ENCODE peak calls at places on chromosomes 4 and X, in six cellular contexts. One of them, this sample, is unnamed. For H3K27me3 and H3K36me3, the result is how much of the 10 kb centered on the place peaks cover.

GRCh38 chr4:10075953-10076391 is 40.6 kb downstream of the WDR1 start:
- DNase-seq in tibial nerve: no peak
- DNase-seq in neural progenitor cell: no peak
- DNase-seq in heart right ventricle: no peak
- DNase-seq in IMR-90: no peak
- DNase-seq in upper lobe of right lung: peak
- DNase-seq in this sample: no peak

GRCh38 chr4:129167640-129168260 is 71.8 kb downstream of the C4orf33 start:
- DNase-seq in tibial nerve: no peak
- DNase-seq in neural progenitor cell: peak
- DNase-seq in heart right ventricle: no peak
- DNase-seq in IMR-90: peak
- DNase-seq in upper lobe of right lung: no peak
- DNase-seq in this sample: no peak

GRCh38 chr4:27094224-27094623 is 233.6 kb downstream of the STIM2 start:
- DNase-seq in tibial nerve: no peak
- DNase-seq in neural progenitor cell: no peak
- DNase-seq in heart right ventricle: no peak
- DNase-seq in IMR-90: no peak
- DNase-seq in upper lobe of right lung: no peak
- DNase-seq in this sample: no peak

GRCh38 chr4:177016541-177017141 is 223.9 kb upstream of the VEGFC start:
- DNase-seq in tibial nerve: no peak
- DNase-seq in neural progenitor cell: no peak
- DNase-seq in heart right ventricle: no peak
- DNase-seq in IMR-90: peak
- DNase-seq in upper lobe of right lung: no peak
- DNase-seq in this sample: peak

GRCh38 chr4:82500106-82500738 is 61.6 kb downstream of the TMEM150C start:
- DNase-seq in tibial nerve: no peak
- DNase-seq in neural progenitor cell: no peak
- DNase-seq in heart right ventricle: no peak
- DNase-seq in IMR-90: peak
- DNase-seq in upper lobe of right lung: no peak
- DNase-seq in this sample: peak

GRCh38 chr4:173367946-173368345 is 2.8 kb upstream of the SAP30 start:
- DNase-seq in tibial nerve: no peak
- DNase-seq in neural progenitor cell: no peak
- DNase-seq in heart right ventricle: no peak
- DNase-seq in IMR-90: peak
- DNase-seq in upper lobe of right lung: no peak
- DNase-seq in this sample: peak

GRCh38 chr4:82737354-82737753 is 61.2 kb downstream of the SCD5 start:
- DNase-seq in tibial nerve: no peak
- DNase-seq in neural progenitor cell: no peak
- DNase-seq in heart right ventricle: no peak
- DNase-seq in IMR-90: no peak
- DNase-seq in upper lobe of right lung: no peak
- DNase-seq in this sample: no peak

GRCh38 chrX:42776195-42776594 is 1.8 kb downstream of the PPP1R2C start:
- DNase-seq in tibial nerve: no peak
- DNase-seq in neural progenitor cell: no peak
- DNase-seq in heart right ventricle: no peak
- DNase-seq in IMR-90: no peak
- DNase-seq in upper lobe of right lung: no peak
- DNase-seq in this sample: no peak

GRCh38 chrX:42094208-42094607 is 170.9 kb upstream of the CASK start:
- DNase-seq in tibial nerve: no peak
- DNase-seq in neural progenitor cell: no peak
- DNase-seq in heart right ventricle: no peak
- DNase-seq in IMR-90: peak
- DNase-seq in upper lobe of right lung: no peak
- DNase-seq in this sample: peak

GRCh38 chrX:14864626-14865025 is 8.2 kb downstream of the FANCB start:
- DNase-seq in tibial nerve: no peak
- DNase-seq in neural progenitor cell: no peak
- DNase-seq in heart right ventricle: no peak
- DNase-seq in IMR-90: peak
- DNase-seq in upper lobe of right lung: no peak
- DNase-seq in this sample: peak

GRCh38 chr4:152734699-152735050 is 44.9 kb downstream of the TIGD4 start:
- DNase-seq in tibial nerve: no peak
- DNase-seq in neural progenitor cell: no peak
- DNase-seq in heart right ventricle: no peak
- DNase-seq in IMR-90: no peak
- DNase-seq in upper lobe of right lung: no peak
- DNase-seq in this sample: no peak

GRCh38 chr4:140103676-140104075 is 50.3 kb downstream of the MAML3 start:
- DNase-seq in tibial nerve: no peak
- DNase-seq in neural progenitor cell: no peak
- DNase-seq in heart right ventricle: no peak
- DNase-seq in IMR-90: peak
- DNase-seq in upper lobe of right lung: no peak
- DNase-seq in this sample: peak

GRCh38 chr4:151940290-151940689 is 179.5 kb upstream of the GATB start:
- DNase-seq in tibial nerve: no peak
- DNase-seq in neural progenitor cell: no peak
- DNase-seq in heart right ventricle: no peak
- DNase-seq in IMR-90: no peak
- DNase-seq in upper lobe of right lung: no peak
- DNase-seq in this sample: no peak

GRCh38 chr4:149914521-149915115 is 99.0 kb upstream of the IQCM start:
- DNase-seq in tibial nerve: peak
- DNase-seq in neural progenitor cell: peak
- DNase-seq in heart right ventricle: peak
- DNase-seq in IMR-90: peak
- DNase-seq in upper lobe of right lung: no peak
- DNase-seq in this sample: peak

GRCh38 chrX:108359811-108360602 is 78.2 kb downstream of the COL4A6 start:
- DNase-seq in tibial nerve: no peak
- DNase-seq in neural progenitor cell: no peak
- DNase-seq in heart right ventricle: no peak
- DNase-seq in IMR-90: peak
- DNase-seq in upper lobe of right lung: no peak
- DNase-seq in this sample: no peak

GRCh38 chrX:113157496-113157895 is 316.9 kb upstream of the AMOT start:
- DNase-seq in tibial nerve: no peak
- DNase-seq in neural progenitor cell: no peak
- DNase-seq in heart right ventricle: no peak
- DNase-seq in IMR-90: no peak
- DNase-seq in upper lobe of right lung: no peak
- DNase-seq in this sample: no peak

GRCh38 chr4:16140520-16141249 is 56.9 kb upstream of the PROM1 start:
- DNase-seq in tibial nerve: peak
- DNase-seq in neural progenitor cell: no peak
- DNase-seq in heart right ventricle: no peak
- DNase-seq in IMR-90: peak
- DNase-seq in upper lobe of right lung: no peak
- DNase-seq in this sample: peak

GRCh38 chr4:183618681-183619080 is 40.3 kb downstream of the RWDD4 start:
- DNase-seq in tibial nerve: no peak
- DNase-seq in neural progenitor cell: peak
- DNase-seq in heart right ventricle: no peak
- DNase-seq in IMR-90: no peak
- DNase-seq in upper lobe of right lung: no peak
- DNase-seq in this sample: no peak

GRCh38 chr4:26860922-26861433 is 337 bp downstream of the STIM2 start:
- DNase-seq in tibial nerve: no peak
- DNase-seq in neural progenitor cell: peak
- DNase-seq in heart right ventricle: no peak
- DNase-seq in IMR-90: peak
- DNase-seq in upper lobe of right lung: peak
- DNase-seq in this sample: no peak

GRCh38 chr4:109052699-109053656 is 249.5 kb downstream of the COL25A1 start:
- DNase-seq in tibial nerve: no peak
- DNase-seq in neural progenitor cell: no peak
- DNase-seq in heart right ventricle: no peak
- DNase-seq in IMR-90: no peak
- DNase-seq in upper lobe of right lung: no peak
- DNase-seq in this sample: no peak

GRCh38 chr4:154618708-154619315 is 6.4 kb upstream of the FGG start:
- DNase-seq in tibial nerve: peak
- DNase-seq in neural progenitor cell: peak
- DNase-seq in heart right ventricle: no peak
- DNase-seq in IMR-90: peak
- DNase-seq in upper lobe of right lung: peak
- DNase-seq in this sample: peak

GRCh38 chr4:153248641-153249198 is 44.5 kb downstream of the TRIM2 start:
- DNase-seq in tibial nerve: no peak
- DNase-seq in neural progenitor cell: no peak
- DNase-seq in heart right ventricle: no peak
- DNase-seq in IMR-90: no peak
- DNase-seq in upper lobe of right lung: no peak
- DNase-seq in this sample: no peak

GRCh38 chrX:42524374-42524773 is 253.6 kb downstream of the PPP1R2C start:
- DNase-seq in tibial nerve: no peak
- DNase-seq in neural progenitor cell: no peak
- DNase-seq in heart right ventricle: no peak
- DNase-seq in IMR-90: peak
- DNase-seq in upper lobe of right lung: no peak
- DNase-seq in this sample: peak

GRCh38 chr4:187059031-187059430 is 335.4 kb upstream of the FAT1 start:
- DNase-seq in tibial nerve: no peak
- DNase-seq in neural progenitor cell: no peak
- DNase-seq in heart right ventricle: no peak
- DNase-seq in IMR-90: no peak
- DNase-seq in upper lobe of right lung: no peak
- DNase-seq in this sample: no peak

GRCh38 chr4:187059895-187060294 is 336.2 kb upstream of the FAT1 start:
- DNase-seq in tibial nerve: no peak
- DNase-seq in neural progenitor cell: no peak
- DNase-seq in heart right ventricle: no peak
- DNase-seq in IMR-90: no peak
- DNase-seq in upper lobe of right lung: no peak
- DNase-seq in this sample: no peak

GRCh38 chr4:187063251-187063650 is 339.6 kb upstream of the FAT1 start:
- DNase-seq in tibial nerve: no peak
- DNase-seq in neural progenitor cell: no peak
- DNase-seq in heart right ventricle: no peak
- DNase-seq in IMR-90: no peak
- DNase-seq in upper lobe of right lung: no peak
- DNase-seq in this sample: no peak

GRCh38 chr4:187064033-187064432 is 340.4 kb upstream of the FAT1 start:
- DNase-seq in tibial nerve: no peak
- DNase-seq in neural progenitor cell: no peak
- DNase-seq in heart right ventricle: no peak
- DNase-seq in IMR-90: no peak
- DNase-seq in upper lobe of right lung: no peak
- DNase-seq in this sample: no peak

GRCh38 chr4:187060551-187060950 is 336.9 kb upstream of the FAT1 start:
- DNase-seq in tibial nerve: no peak
- DNase-seq in neural progenitor cell: no peak
- DNase-seq in heart right ventricle: no peak
- DNase-seq in IMR-90: no peak
- DNase-seq in upper lobe of right lung: no peak
- DNase-seq in this sample: no peak
- H3K27me3 ChIP-seq in tibial nerve: under half
- H3K27me3 ChIP-seq in neural progenitor cell: under half
- H3K27me3 ChIP-seq in heart right ventricle: under half
- H3K27me3 ChIP-seq in IMR-90: under half
- H3K27me3 ChIP-seq in upper lobe of right lung: under half
- H3K27me3 ChIP-seq in this sample: under half

GRCh38 chrX:75038925-75039324 is 113.7 kb upstream of the NEXMIF start:
- DNase-seq in tibial nerve: no peak
- DNase-seq in neural progenitor cell: peak
- DNase-seq in heart right ventricle: no peak
- DNase-seq in IMR-90: peak
- DNase-seq in upper lobe of right lung: no peak
- DNase-seq in this sample: peak
- TF ChIP-seq CTCF in tibial nerve: no peak
- TF ChIP-seq CTCF in neural progenitor cell: peak
- TF ChIP-seq CTCF in heart right ventricle: peak
- TF ChIP-seq CTCF in IMR-90: peak
- TF ChIP-seq CTCF in upper lobe of right lung: peak
- TF ChIP-seq CTCF in this sample: no peak

GRCh38 chr4:88043001-88043400 is 35.6 kb downstream of the PKD2 start:
- DNase-seq in tibial nerve: no peak
- DNase-seq in neural progenitor cell: no peak
- DNase-seq in heart right ventricle: no peak
- DNase-seq in IMR-90: no peak
- DNase-seq in upper lobe of right lung: no peak
- DNase-seq in this sample: no peak

GRCh38 chr4:88040707-88041106 is 33.3 kb downstream of the PKD2 start:
- DNase-seq in tibial nerve: no peak
- DNase-seq in neural progenitor cell: no peak
- DNase-seq in heart right ventricle: no peak
- DNase-seq in IMR-90: no peak
- DNase-seq in upper lobe of right lung: no peak
- DNase-seq in this sample: no peak

GRCh38 chr4:88037936-88038335 is 30.5 kb downstream of the PKD2 start:
- DNase-seq in tibial nerve: no peak
- DNase-seq in neural progenitor cell: no peak
- DNase-seq in heart right ventricle: no peak
- DNase-seq in IMR-90: no peak
- DNase-seq in upper lobe of right lung: no peak
- DNase-seq in this sample: no peak

GRCh38 chr4:88041626-88042025 is 34.2 kb downstream of the PKD2 start:
- DNase-seq in tibial nerve: no peak
- DNase-seq in neural progenitor cell: no peak
- DNase-seq in heart right ventricle: peak
- DNase-seq in IMR-90: no peak
- DNase-seq in upper lobe of right lung: no peak
- DNase-seq in this sample: no peak

GRCh38 chr4:88043586-88044340 is 36.3 kb downstream of the PKD2 start:
- DNase-seq in tibial nerve: no peak
- DNase-seq in neural progenitor cell: no peak
- DNase-seq in heart right ventricle: no peak
- DNase-seq in IMR-90: no peak
- DNase-seq in upper lobe of right lung: no peak
- DNase-seq in this sample: no peak
- H3K36me3 ChIP-seq in tibial nerve: under half
- H3K36me3 ChIP-seq in neural progenitor cell: under half
- H3K36me3 ChIP-seq in heart right ventricle: half or more
- H3K36me3 ChIP-seq in IMR-90: under half
- H3K36me3 ChIP-seq in upper lobe of right lung: half or more
- H3K36me3 ChIP-seq in this sample: under half

DNA sequence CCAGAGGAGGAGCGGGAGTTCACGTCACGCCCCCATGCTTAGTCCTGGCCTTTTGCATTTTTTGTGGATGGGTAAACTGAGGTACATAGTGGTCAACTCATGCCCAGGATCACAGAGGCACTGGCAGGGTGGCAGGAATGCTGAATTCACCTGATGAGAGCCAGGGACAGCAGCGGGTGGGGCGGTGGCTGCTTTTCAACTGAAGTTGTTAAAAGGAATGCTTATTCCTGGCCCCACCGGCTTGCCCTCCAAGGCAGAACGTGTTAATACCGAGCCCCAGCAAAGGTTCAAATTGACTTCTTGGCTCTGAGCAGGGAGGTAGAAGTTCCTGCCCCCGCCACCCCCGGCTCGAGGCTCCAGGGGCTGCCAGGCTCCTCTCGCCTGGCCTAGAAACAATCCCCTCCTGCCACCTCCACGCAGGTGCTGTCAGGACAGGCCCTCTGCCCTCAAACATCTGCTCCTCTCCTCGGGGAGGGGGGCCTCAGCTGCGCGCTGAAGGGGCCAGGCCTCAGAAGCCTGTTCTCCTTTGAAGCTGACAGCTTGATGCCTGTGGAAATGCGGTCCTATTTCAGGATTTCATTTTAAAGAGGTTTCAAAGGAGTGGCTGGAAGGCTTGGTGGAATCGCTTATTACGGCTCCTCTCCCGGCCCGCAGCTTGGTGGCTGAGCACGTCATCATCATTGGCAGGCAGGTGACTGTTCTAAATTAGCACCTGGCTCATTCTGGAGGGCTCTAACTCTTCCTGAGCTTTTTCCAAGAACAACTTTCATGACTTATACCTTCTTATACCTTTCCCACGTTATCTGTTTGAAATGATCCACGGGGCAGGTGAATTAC is 93.0 kb downstream of the PHKA2 start:
- DNase-seq in tibial nerve: no peak
- DNase-seq in neural progenitor cell: no peak
- DNase-seq in heart right ventricle: no peak
- DNase-seq in IMR-90: no peak
- DNase-seq in upper lobe of right lung: no peak
- DNase-seq in this sample: no peak
- H3K27me3 ChIP-seq in tibial nerve: under half
- H3K27me3 ChIP-seq in neural progenitor cell: under half
- H3K27me3 ChIP-seq in heart right ventricle: under half
- H3K27me3 ChIP-seq in IMR-90: under half
- H3K27me3 ChIP-seq in upper lobe of right lung: under half
- H3K27me3 ChIP-seq in this sample: under half

This sample was measured in bronchial epithelial cell.